ENCODE peak calls at places on chromosomes 16 and 17, in four cellular contexts. X, I, P and N are unnamed samples.

GRCh38 chr17:50425682-50426471 is at the start of gene ACSF2:
- DNase-seq in X (peak), I (peak), P (no peak), N (peak)

GRCh38 chr16:89712476-89712805 is 8.3 kb downstream of the VPS9D1 start:
- DNase-seq in X (no peak), I (no peak), P (no peak), N (no peak)

GRCh38 chr16:47852991-47853390 is 302.8 kb downstream of the ABCC12 start:
- DNase-seq in X (no peak), I (no peak), P (no peak), N (no peak)

GRCh38 chr17:49887086-49887743 is 39.3 kb upstream of the TAC4 start:
- DNase-seq in X (no peak), I (no peak), P (no peak), N (no peak)

GRCh38 chr16:30394603-30395154 is 541 bp upstream of the ZNF48 start:
- DNase-seq in X (no peak), I (no peak), P (no peak), N (no peak)

GRCh38 chr16:8866118-8866883 is 2.5 kb downstream of the CARHSP1 start:
- DNase-seq in X (no peak), I (no peak), P (no peak), N (no peak)

GRCh38 chr16:31190818-31191444 is 11.0 kb downstream of the FUS start:
- DNase-seq in X (no peak), I (no peak), P (no peak), N (no peak)

GRCh38 chr17:29630630-29631193 is 8.0 kb upstream of the CORO6 start:
- DNase-seq in X (no peak), I (no peak), P (no peak), N (no peak)

GRCh38 chr16:18803569-18804462 is 2.5 kb upstream of the ARL6IP1 start:
- DNase-seq in X (no peak), I (no peak), P (peak), N (no peak)

GRCh38 chr16:66902648-66903543 is 15.8 kb downstream of the CDH16 start:
- DNase-seq in X (no peak), I (no peak), P (no peak), N (no peak)

GRCh38 chr17:46117850-46118696 is 75.2 kb downstream of the KANSL1 start:
- DNase-seq in X (no peak), I (no peak), P (no peak), N (no peak)

GRCh38 chr17:72121164-72122001 is 563 bp downstream of the SOX9 start:
- DNase-seq in X (no peak), I (no peak), P (no peak), N (no peak)

GRCh38 chr17:17693253-17693954 is 12.1 kb downstream of the RAI1 start:
- DNase-seq in X (no peak), I (no peak), P (no peak), N (no peak)

GRCh38 chr17:4235372-4236279 is 28.2 kb downstream of the ANKFY1 start:
- DNase-seq in X (no peak), I (no peak), P (no peak), N (no peak)

GRCh38 chr16:50273888-50274770 is 7.8 kb downstream of the ADCY7 start:
- DNase-seq in X (peak), I (peak), P (no peak), N (peak)

GRCh38 chr17:45912319-45912718 is 18.0 kb downstream of the MAPT start:
- DNase-seq in X (no peak), I (no peak), P (no peak), N (no peak)

GRCh38 chr17:19904924-19905323 is 37.2 kb upstream of the ULK2 start:
- DNase-seq in X (no peak), I (no peak), P (no peak), N (no peak)

GRCh38 chr17:5785867-5786509 is 201.7 kb upstream of the NLRP1 start:
- DNase-seq in X (no peak), I (no peak), P (no peak), N (no peak)

GRCh38 chr16:78599271-78599670 is 499.8 kb downstream of the WWOX start:
- DNase-seq in X (no peak), I (no peak), P (no peak), N (no peak)

GRCh38 chr16:8924214-8924613 is 39.5 kb downstream of the USP7 start:
- DNase-seq in X (no peak), I (no peak), P (no peak), N (no peak)

GRCh38 chr16:10895053-10895946 is 18.3 kb downstream of the CIITA start:
- DNase-seq in X (no peak), I (no peak), P (no peak), N (peak)

GRCh38 chr16:67967956-67968439 is 439 bp downstream of the SLC12A4 start:
- DNase-seq in X (no peak), I (peak), P (no peak), N (peak)

GRCh38 chr17:28427372-28427771 is 21.4 kb upstream of the SLC46A1 start:
- DNase-seq in X (no peak), I (no peak), P (no peak), N (no peak)

GRCh38 chr16:52611817-52612673 is 65.1 kb upstream of the TOX3 start:
- DNase-seq in X (no peak), I (no peak), P (no peak), N (no peak)

GRCh38 chr16:46482895-46483294 is 138.3 kb downstream of the SHCBP1 start:
- DNase-seq in X (no peak), I (no peak), P (no peak), N (no peak)

GRCh38 chr16:31385680-31386079 is 7.5 kb upstream of the ITGAD start:
- DNase-seq in X (no peak), I (no peak), P (no peak), N (no peak)

GRCh38 chr16:69691980-69692911 is 34.1 kb downstream of the NQO1 start:
- DNase-seq in X (no peak), I (no peak), P (no peak), N (no peak)

GRCh38 chr16:81487301-81487720 is 42.7 kb downstream of the CMIP start:
- DNase-seq in X (no peak), I (no peak), P (no peak), N (no peak)

GRCh38 chr17:41009301-41009760 is 403 bp upstream of the KRTAP3-1 start:
- DNase-seq in X (no peak), I (no peak), P (no peak), N (no peak)

GRCh38 chr16:67967183-67967955 is 1.1 kb downstream of the SLC12A4 start:
- DNase-seq in X (peak), I (no peak), P (no peak), N (peak)

GRCh38 chr17:75693500-75694481 is 26.7 kb downstream of the SAP30BP start:
- DNase-seq in X (no peak), I (no peak), P (no peak), N (no peak)

GRCh38 chr17:6366144-6366755 is 68.7 kb downstream of the AIPL1 start:
- DNase-seq in X (no peak), I (no peak), P (no peak), N (no peak)

GRCh38 chr17:48510761-48511604 is 19.8 kb downstream of the HOXB1 start:
- DNase-seq in X (no peak), I (peak), P (no peak), N (no peak)